ENCODE peak calls at places on chromosomes 12 and 14, in six cellular contexts. One of them, this sample, is unnamed.

GRCh38 chr12:129127771-129128170 is 274.5 kb downstream of the GLT1D1 start:
- DNase-seq in H1: no peak
- DNase-seq in WTC11: no peak
- DNase-seq in HepG2: no peak
- DNase-seq in K562: no peak
- DNase-seq in GM12878: no peak
- DNase-seq in this sample: no peak

GRCh38 chr14:95137804-95138167 is 19.5 kb downstream of the DICER1 start:
- DNase-seq in H1: no peak
- DNase-seq in WTC11: no peak
- DNase-seq in HepG2: no peak
- DNase-seq in K562: no peak
- DNase-seq in GM12878: no peak
- DNase-seq in this sample: no peak

GRCh38 chr14:51989293-51990234 is at the start of gene RTRAF:
- DNase-seq in H1: peak
- DNase-seq in WTC11: peak
- DNase-seq in HepG2: peak
- DNase-seq in K562: peak
- DNase-seq in GM12878: peak
- DNase-seq in this sample: peak

GRCh38 chr12:27682534-27682933 is 13.7 kb upstream of the REP15 start:
- DNase-seq in H1: no peak
- DNase-seq in WTC11: no peak
- DNase-seq in HepG2: no peak
- DNase-seq in K562: no peak
- DNase-seq in GM12878: no peak
- DNase-seq in this sample: no peak

GRCh38 chr14:105056303-105056831 is 8.9 kb downstream of the GPR132 start:
- DNase-seq in H1: no peak
- DNase-seq in WTC11: no peak
- DNase-seq in HepG2: no peak
- DNase-seq in K562: no peak
- DNase-seq in GM12878: no peak
- DNase-seq in this sample: no peak

GRCh38 chr14:71324767-71325272 is 417.6 kb downstream of the PCNX1 start:
- DNase-seq in H1: no peak
- DNase-seq in WTC11: no peak
- DNase-seq in HepG2: no peak
- DNase-seq in K562: no peak
- DNase-seq in GM12878: peak
- DNase-seq in this sample: no peak

GRCh38 chr12:2396448-2396871 is 343.7 kb downstream of the CACNA1C start:
- DNase-seq in H1: no peak
- DNase-seq in WTC11: no peak
- DNase-seq in HepG2: no peak
- DNase-seq in K562: no peak
- DNase-seq in GM12878: no peak
- DNase-seq in this sample: no peak

GRCh38 chr14:77923131-77923933 is 123.4 kb downstream of the ADCK1 start:
- DNase-seq in H1: no peak
- DNase-seq in WTC11: no peak
- DNase-seq in HepG2: no peak
- DNase-seq in K562: peak
- DNase-seq in GM12878: no peak
- DNase-seq in this sample: no peak

GRCh38 chr12:66491812-66492361 is 187.0 kb downstream of the GRIP1 start:
- DNase-seq in H1: no peak
- DNase-seq in WTC11: no peak
- DNase-seq in HepG2: no peak
- DNase-seq in K562: no peak
- DNase-seq in GM12878: no peak
- DNase-seq in this sample: no peak

GRCh38 chr14:61525293-61526011 is 169.9 kb upstream of the HIF1A start:
- DNase-seq in H1: no peak
- DNase-seq in WTC11: no peak
- DNase-seq in HepG2: no peak
- DNase-seq in K562: no peak
- DNase-seq in GM12878: peak
- DNase-seq in this sample: peak

GRCh38 chr14:22386924-22387775 is 201.9 kb downstream of the DAD1 start:
- DNase-seq in H1: peak
- DNase-seq in WTC11: peak
- DNase-seq in HepG2: peak
- DNase-seq in K562: peak
- DNase-seq in GM12878: peak
- DNase-seq in this sample: peak

GRCh38 chr12:120262852-120263724 is 2.4 kb downstream of the PXN start:
- DNase-seq in H1: no peak
- DNase-seq in WTC11: no peak
- DNase-seq in HepG2: no peak
- DNase-seq in K562: no peak
- DNase-seq in GM12878: no peak
- DNase-seq in this sample: no peak

GRCh38 chr14:103072595-103073366 is 11.2 kb upstream of the LBHD2 start:
- DNase-seq in H1: no peak
- DNase-seq in WTC11: no peak
- DNase-seq in HepG2: no peak
- DNase-seq in K562: no peak
- DNase-seq in GM12878: no peak
- DNase-seq in this sample: no peak

GRCh38 chr12:4240161-4240783 is 33.3 kb upstream of the CCND2 start:
- DNase-seq in H1: peak
- DNase-seq in WTC11: no peak
- DNase-seq in HepG2: no peak
- DNase-seq in K562: no peak
- DNase-seq in GM12878: no peak
- DNase-seq in this sample: no peak

GRCh38 chr12:90091809-90092208 is 383.2 kb upstream of the ATP2B1 start:
- DNase-seq in H1: no peak
- DNase-seq in WTC11: no peak
- DNase-seq in HepG2: no peak
- DNase-seq in K562: no peak
- DNase-seq in GM12878: no peak
- DNase-seq in this sample: no peak

GRCh38 chr14:92728781-92729364 is 19.6 kb downstream of the LGMN start:
- DNase-seq in H1: no peak
- DNase-seq in WTC11: no peak
- DNase-seq in HepG2: no peak
- DNase-seq in K562: no peak
- DNase-seq in GM12878: no peak
- DNase-seq in this sample: no peak

GRCh38 chr12:59499774-59500173 is 96.1 kb upstream of the SLC16A7 start:
- DNase-seq in H1: no peak
- DNase-seq in WTC11: no peak
- DNase-seq in HepG2: no peak
- DNase-seq in K562: no peak
- DNase-seq in GM12878: peak
- DNase-seq in this sample: no peak

GRCh38 chr14:102829106-102829505 is 51.9 kb downstream of the TRAF3 start:
- DNase-seq in H1: no peak
- DNase-seq in WTC11: no peak
- DNase-seq in HepG2: no peak
- DNase-seq in K562: no peak
- DNase-seq in GM12878: no peak
- DNase-seq in this sample: no peak

GRCh38 chr12:22729431-22729830 is 104.5 kb downstream of the ETNK1 start:
- DNase-seq in H1: no peak
- DNase-seq in WTC11: no peak
- DNase-seq in HepG2: no peak
- DNase-seq in K562: no peak
- DNase-seq in GM12878: no peak
- DNase-seq in this sample: no peak

GRCh38 chr12:128976120-128976519 is 122.8 kb downstream of the GLT1D1 start:
- DNase-seq in H1: peak
- DNase-seq in WTC11: peak
- DNase-seq in HepG2: no peak
- DNase-seq in K562: peak
- DNase-seq in GM12878: no peak
- DNase-seq in this sample: no peak

GRCh38 chr14:76175942-76176341 is 24.2 kb downstream of the GPATCH2L start:
- DNase-seq in H1: no peak
- DNase-seq in WTC11: no peak
- DNase-seq in HepG2: no peak
- DNase-seq in K562: no peak
- DNase-seq in GM12878: no peak
- DNase-seq in this sample: no peak

GRCh38 chr12:104490850-104491249 is 34.1 kb downstream of the CHST11 start:
- DNase-seq in H1: no peak
- DNase-seq in WTC11: no peak
- DNase-seq in HepG2: no peak
- DNase-seq in K562: no peak
- DNase-seq in GM12878: no peak
- DNase-seq in this sample: no peak

GRCh38 chr12:93612719-93613228 is 40.3 kb downstream of the SOCS2 start:
- DNase-seq in H1: no peak
- DNase-seq in WTC11: no peak
- DNase-seq in HepG2: no peak
- DNase-seq in K562: no peak
- DNase-seq in GM12878: no peak
- DNase-seq in this sample: no peak

GRCh38 chr12:102753802-102754201 is 163.2 kb downstream of the PAH start:
- DNase-seq in H1: no peak
- DNase-seq in WTC11: no peak
- DNase-seq in HepG2: no peak
- DNase-seq in K562: no peak
- DNase-seq in GM12878: no peak
- DNase-seq in this sample: no peak

GRCh38 chr12:42691991-42692557 is 102.5 kb upstream of the PRICKLE1 start:
- DNase-seq in H1: no peak
- DNase-seq in WTC11: no peak
- DNase-seq in HepG2: peak
- DNase-seq in K562: no peak
- DNase-seq in GM12878: no peak
- DNase-seq in this sample: no peak

DNA sequence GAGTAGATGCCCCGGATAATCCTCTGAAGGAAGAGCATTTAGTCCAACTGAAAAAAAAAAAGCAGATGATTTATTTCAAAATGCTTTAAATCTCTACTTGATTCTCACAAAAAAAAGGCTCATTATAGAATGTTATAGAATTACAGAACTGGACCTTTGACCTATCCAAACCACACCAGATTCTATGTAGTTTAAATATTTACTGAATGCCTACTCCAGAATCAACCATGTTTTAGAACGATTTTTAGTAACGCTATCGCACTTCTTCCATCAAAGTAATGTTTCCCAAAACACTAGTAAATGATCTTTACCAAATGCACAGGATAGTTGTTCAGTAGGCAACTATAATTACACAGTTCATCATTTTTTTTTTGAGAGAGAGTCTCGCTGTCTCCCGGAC is 2.6 kb downstream of the RPS29 start:
- DNase-seq in H1: no peak
- DNase-seq in WTC11: no peak
- DNase-seq in HepG2: no peak
- DNase-seq in K562: no peak
- DNase-seq in GM12878: no peak
- DNase-seq in this sample: no peak
- TF ChIP-seq ATF3 in H1: no peak
- TF ChIP-seq ATF3 in WTC11: no peak
- TF ChIP-seq ATF3 in HepG2: no peak
- TF ChIP-seq ATF3 in K562: no peak
- TF ChIP-seq ATF3 in GM12878: no peak
- TF ChIP-seq ATF3 in this sample: no peak

DNA sequence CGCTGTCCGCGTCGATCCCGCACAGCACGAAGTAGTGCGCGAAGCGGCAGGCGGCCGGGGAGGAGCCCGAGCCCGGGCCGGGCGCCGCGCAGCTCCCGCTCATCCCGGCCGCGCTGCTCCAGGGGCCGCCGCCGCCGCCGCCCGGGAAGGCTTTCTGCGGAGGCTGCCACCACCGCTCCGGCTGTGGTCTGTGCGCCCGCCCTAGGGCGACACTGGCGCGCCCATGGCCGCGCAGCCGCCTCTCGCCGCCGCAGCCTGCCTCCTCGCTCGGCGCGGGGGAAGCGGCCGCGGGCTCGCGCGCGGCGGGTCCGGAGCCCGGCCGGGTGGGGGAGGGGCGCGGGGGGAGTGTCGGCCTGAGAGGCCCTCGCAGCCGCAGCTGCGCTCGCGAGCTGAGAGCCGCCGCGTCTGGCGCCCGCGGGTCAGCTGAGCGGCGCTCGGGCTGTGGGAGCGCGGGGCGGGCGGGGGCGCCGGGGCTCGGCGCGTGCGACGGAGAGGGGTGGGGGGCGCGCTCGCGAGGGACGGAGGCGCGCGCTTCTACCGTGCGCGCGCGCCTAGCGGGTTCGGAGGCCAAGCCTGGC is at the start of gene DENND5B:
- DNase-seq in H1: peak
- DNase-seq in WTC11: peak
- DNase-seq in HepG2: peak
- DNase-seq in K562: peak
- DNase-seq in GM12878: no peak
- DNase-seq in this sample: no peak
- TF ChIP-seq ATF3 in H1: no peak
- TF ChIP-seq ATF3 in WTC11: no peak
- TF ChIP-seq ATF3 in HepG2: no peak
- TF ChIP-seq ATF3 in K562: no peak
- TF ChIP-seq ATF3 in GM12878: no peak
- TF ChIP-seq ATF3 in this sample: no peak

GRCh38 chr14:33068626-33069025 is 129.9 kb downstream of the NPAS3 start:
- DNase-seq in H1: no peak
- DNase-seq in WTC11: no peak
- DNase-seq in HepG2: no peak
- DNase-seq in K562: no peak
- DNase-seq in GM12878: no peak
- DNase-seq in this sample: no peak
- TF ChIP-seq ATF3 in H1: no peak
- TF ChIP-seq ATF3 in WTC11: no peak
- TF ChIP-seq ATF3 in HepG2: no peak
- TF ChIP-seq ATF3 in K562: no peak
- TF ChIP-seq ATF3 in GM12878: no peak
- TF ChIP-seq ATF3 in this sample: no peak

DNA sequence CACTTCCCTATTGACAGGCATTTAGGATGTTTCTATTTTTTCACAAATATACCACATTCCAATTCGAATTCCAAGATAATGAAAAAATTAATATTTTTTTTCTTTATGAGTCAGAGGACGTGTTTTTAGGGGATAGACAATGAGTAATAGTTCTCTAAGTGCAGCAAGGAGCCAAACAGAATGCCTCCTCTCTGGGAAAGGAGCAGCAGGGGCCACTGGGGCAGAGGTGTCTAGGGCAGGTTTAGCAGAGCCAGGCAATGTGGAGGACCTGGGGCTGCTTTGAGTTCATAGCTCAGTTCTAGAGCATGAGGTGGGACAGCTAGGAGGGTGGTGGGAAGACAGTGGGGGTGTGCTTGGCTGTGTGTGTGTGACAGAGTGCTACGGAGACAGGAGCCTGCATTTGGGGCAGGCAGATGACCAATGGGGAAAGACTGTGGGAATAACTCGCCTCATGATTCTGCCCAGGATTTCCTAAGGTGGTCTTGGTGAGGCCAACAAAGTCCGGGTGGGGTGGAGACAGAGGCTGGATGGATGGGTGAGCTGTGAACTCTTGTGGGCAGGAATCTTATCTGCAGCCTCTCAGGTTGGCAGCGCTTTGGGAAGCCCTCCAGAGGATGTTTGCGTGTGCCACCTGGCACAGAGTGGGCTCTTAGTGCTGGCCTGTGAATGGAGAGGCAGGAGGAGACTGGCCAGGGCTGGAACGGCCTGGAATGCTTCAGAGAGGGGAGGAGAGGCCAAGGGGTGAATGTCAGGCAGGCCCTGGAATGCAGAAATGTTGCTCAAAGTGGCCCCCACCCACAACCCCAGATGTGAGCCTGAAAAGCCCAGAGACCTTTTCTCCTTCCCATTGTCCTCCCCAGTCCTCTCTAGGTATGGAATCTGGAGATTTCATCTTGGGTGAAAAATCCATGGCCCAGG is 2.4 kb upstream of the KRT7 start:
- DNase-seq in H1: no peak
- DNase-seq in WTC11: no peak
- DNase-seq in HepG2: no peak
- DNase-seq in K562: no peak
- DNase-seq in GM12878: no peak
- DNase-seq in this sample: no peak
- TF ChIP-seq ATF3 in H1: no peak
- TF ChIP-seq ATF3 in WTC11: no peak
- TF ChIP-seq ATF3 in HepG2: no peak
- TF ChIP-seq ATF3 in K562: no peak
- TF ChIP-seq ATF3 in GM12878: no peak
- TF ChIP-seq ATF3 in this sample: no peak

This sample was measured in HCT116.